ENCODE peak calls at places on chromosomes 11 and 22, in eight cellular contexts. K is Caco-2; D is dorsolateral prefrontal cortex; P is MV-4-11; S is activated naive CD4-positive, alpha-beta T cell treated with anti-CD3 and anti-CD28 coated beads for 36 hours; I is immature natural killer cell; R is LoVo; N is transverse colon. B is an unnamed sample.

GRCh38 chr11:12430912-12431311 is 53.5 kb downstream of the PARVA start:
- DNase-seq in P (no peak), R (peak), D (no peak), I (no peak), S (no peak), N (peak), K (no peak), B (no peak)

GRCh38 chr22:37492428-37493344 is 6.5 kb upstream of the MFNG start:
- DNase-seq in P (peak), S (peak), D (no peak), K (peak), R (no peak), N (peak), I (peak), B (no peak)

GRCh38 chr11:128924109-128924508 is 18.6 kb downstream of the TP53AIP1 start:
- DNase-seq in R (no peak), I (no peak), K (no peak), P (no peak), S (no peak), N (no peak), D (no peak), B (no peak)

GRCh38 chr11:105315287-105315686 is 175.7 kb upstream of the CARD18 start:
- DNase-seq in K (peak), S (no peak), N (no peak), I (no peak), P (no peak), R (no peak), D (no peak), B (no peak)

GRCh38 chr11:70873736-70874412 is 378.5 kb downstream of the SHANK2 start:
- DNase-seq in D (no peak), K (no peak), I (no peak), N (no peak), R (no peak), S (no peak), P (no peak), B (no peak)

GRCh38 chr22:20244744-20245576 is 23.2 kb downstream of the RTN4R start:
- DNase-seq in K (no peak), D (no peak), I (peak), N (peak), S (peak), P (peak), R (no peak), B (peak)

GRCh38 chr11:77084581-77085191 is 17.9 kb downstream of the CAPN5 start:
- DNase-seq in I (no peak), K (no peak), S (no peak), D (peak), P (no peak), R (no peak), N (peak), B (no peak)

GRCh38 chr11:68282141-68282860 is 10.5 kb upstream of the C11orf24 start:
- DNase-seq in K (no peak), R (no peak), P (peak), N (no peak), S (peak), I (peak), D (no peak), B (peak)

GRCh38 chr11:26948881-26949280 is 45.0 kb upstream of the FIBIN start:
- DNase-seq in P (no peak), D (no peak), R (no peak), K (no peak), N (no peak), S (no peak), I (no peak), B (no peak)

GRCh38 chr11:122538060-122538459 is 117.5 kb upstream of the UBASH3B start:
- DNase-seq in P (no peak), N (no peak), R (no peak), D (no peak), I (no peak), S (no peak), K (no peak), B (no peak)

GRCh38 chr22:37079668-37080171 is 28.2 kb downstream of the KCTD17 start:
- DNase-seq in K (no peak), I (peak), P (peak), N (peak), R (no peak), S (peak), D (no peak), B (peak)

B was measured in Jurkat, Clone E6-1.